ENCODE peak calls at places on chromosomes 16 and 17, in seven cellular contexts. D is activated naive CD8-positive, alpha-beta T cell treated with anti-CD3 and anti-CD28 coated beads for 36 hours; K is mucosa of descending colon; H is dorsolateral prefrontal cortex; I is RPMI8226; B is adrenal gland; R is T-cell. S is an unnamed sample.

GRCh38 chr17:59167571-59168001 is 12.0 kb downstream of the PRR11 start:
- DNase-seq in K (no peak), R (no peak), D (no peak), H (no peak), B (no peak), I (no peak), S (no peak)

GRCh38 chr16:1290860-1291575 is 18.4 kb upstream of the UBE2I start:
- DNase-seq in B (no peak), R (no peak), D (no peak), K (no peak), I (peak; percentile 74), H (no peak), S (no peak)

GRCh38 chr16:2178321-2179106 is 17.9 kb downstream of the CASKIN1 start:
- DNase-seq in K (no peak), I (no peak), R (peak; percentile 30), D (peak; percentile 51), H (no peak), B (no peak), S (no peak)

GRCh38 chr17:28460901-28461300 is 12.5 kb upstream of the SLC13A2 start:
- DNase-seq in I (no peak), K (no peak), H (no peak), R (no peak), B (no peak), D (no peak), S (no peak)

GRCh38 chr17:65489413-65490170 is 71.9 kb downstream of the AXIN2 start:
- DNase-seq in B (no peak), R (no peak), I (no peak), D (no peak), K (no peak), H (no peak), S (no peak)

GRCh38 chr16:56711862-56712261 is 18.1 kb upstream of the NUP93 start:
- DNase-seq in D (no peak), R (no peak), H (no peak), B (no peak), I (no peak), K (no peak), S (no peak)

GRCh38 chr16:85556456-85557082 is 56.6 kb upstream of the GSE1 start:
- DNase-seq in R (peak; percentile 55), H (no peak), K (peak; percentile 79), B (peak; percentile 63), D (peak; percentile 72), I (peak; percentile 73), S (peak; percentile 20)

GRCh38 chr16:54054237-54054780 is 232.3 kb downstream of the IRX3 start:
- DNase-seq in D (no peak), R (no peak), K (no peak), B (no peak), I (no peak), H (no peak), S (no peak)

GRCh38 chr17:20085283-20085875 is 76.2 kb downstream of the SPECC1 start:
- DNase-seq in B (no peak), D (no peak), I (no peak), R (no peak), H (no peak), K (no peak), S (no peak)

GRCh38 chr16:648071-648785 is 937 bp upstream of the WDR90 start:
- DNase-seq in K (peak; percentile 89), R (no peak), D (peak; percentile 70), H (no peak), B (no peak), I (peak; percentile 88), S (no peak)

GRCh38 chr17:18332909-18333489 is 17.9 kb downstream of the SMCR8 start:
- DNase-seq in B (no peak), I (no peak), K (no peak), H (no peak), R (no peak), D (no peak), S (no peak)

GRCh38 chr17:48491527-48492273 is 39.1 kb downstream of the HOXB1 start:
- DNase-seq in I (no peak), K (no peak), R (no peak), B (no peak), H (no peak), D (no peak), S (no peak)

GRCh38 chr16:71198408-71198807 is 32.1 kb downstream of the HYDIN start:
- DNase-seq in K (no peak), I (no peak), D (no peak), R (no peak), H (no peak), B (no peak), S (no peak)

GRCh38 chr17:80927791-80928216 is 63.8 kb upstream of the CHMP6 start:
- DNase-seq in H (no peak), I (no peak), K (no peak), B (no peak), D (no peak), R (no peak), S (no peak)

GRCh38 chr16:4140652-4141051 is 24.4 kb upstream of the ADCY9 start:
- DNase-seq in R (no peak), B (no peak), K (no peak), H (no peak), D (no peak), I (peak; percentile 78), S (no peak)

GRCh38 chr16:87131061-87131995 is 185.9 kb downstream of the C16orf95 start:
- DNase-seq in D (no peak), R (no peak), B (no peak), I (no peak), H (no peak), K (no peak), S (no peak)

GRCh38 chr17:15954222-15954621 is 9.3 kb downstream of the ADORA2B start:
- DNase-seq in K (no peak), D (no peak), H (no peak), B (no peak), R (no peak), I (no peak), S (no peak)

GRCh38 chr17:21186399-21187187 is 27.4 kb downstream of the TMEM11 start:
- DNase-seq in D (no peak), R (no peak), I (no peak), H (no peak), B (no peak), K (no peak), S (no peak)

GRCh38 chr17:82348866-82349265 is 10.2 kb upstream of the TEX19 start:
- DNase-seq in D (no peak), B (no peak), I (no peak), H (no peak), R (no peak), K (no peak), S (no peak)

GRCh38 chr16:31916056-31916488 is 42.5 kb downstream of the ZNF267 start:
- DNase-seq in B (no peak), I (no peak), H (no peak), D (no peak), R (no peak), K (no peak), S (no peak)

GRCh38 chr17:28085766-28086165 is 43.3 kb downstream of the NLK start:
- DNase-seq in B (no peak), H (no peak), I (no peak), R (no peak), K (no peak), D (no peak), S (no peak)

GRCh38 chr17:50844117-50844700 is 8.8 kb downstream of the WFIKKN2 start:
- DNase-seq in B (no peak), H (no peak), D (no peak), I (no peak), K (no peak), R (no peak), S (no peak)

GRCh38 chr17:57210224-57210553 is 46.1 kb upstream of the MSI2 start:
- DNase-seq in R (no peak), B (no peak), K (no peak), H (no peak), D (no peak), I (no peak), S (no peak)

GRCh38 chr16:6548507-6548906 is 784.1 kb upstream of the RBFOX1 start:
- DNase-seq in I (no peak), D (no peak), K (no peak), R (no peak), H (no peak), B (no peak), S (no peak)

S was measured in substantia nigra.